ENCODE peak calls at places on chromosomes 1 and 21, in ten cellular contexts. S is HepG2, T is K562, M is right lobe of liver, N is A549, O is body of pancreas, X is IMR-90, D is HCT116, G is heart left ventricle, U is gastrocnemius medialis. R is an unnamed sample.

GRCh38 chr1:17045140-17045539 is 8.7 kb downstream of the SDHB start:
- ATAC-seq in S (no peak), T (no peak), M (peak; percentile 52), N (no peak), O (no peak), X (no peak), D (no peak), G (no peak), U (no peak), R (peak; percentile 63)

GRCh38 chr1:74053407-74053806 is 144.6 kb downstream of the LRRIQ3 start:
- ATAC-seq in S (no peak), T (no peak), M (no peak), N (no peak), O (no peak), X (peak; percentile 57), D (no peak), G (no peak), U (no peak), R (no peak)

GRCh38 chr21:35342440-35342839 is 293.3 kb upstream of the RUNX1 start:
- ATAC-seq in S (no peak), T (no peak), M (no peak), N (no peak), O (no peak), X (no peak), D (no peak), G (no peak), U (no peak), R (no peak)

GRCh38 chr1:226132731-226133503 is 53.6 kb downstream of the ACBD3 start:
- ATAC-seq in S (no peak), T (no peak), M (peak; percentile 10), N (no peak), O (peak; percentile 34), X (no peak), D (no peak), G (no peak), U (no peak), R (no peak)

GRCh38 chr1:159214149-159214760 is 9.6 kb downstream of the ACKR1 start:
- ATAC-seq in S (peak; percentile 83), T (peak; percentile 84), M (peak; percentile 91), N (peak; percentile 90), O (no peak), X (peak; percentile 87), D (peak; percentile 86), G (no peak), U (peak; percentile 54), R (no peak)

GRCh38 chr1:193358419-193358818 is 172.0 kb upstream of the B3GALT2 start:
- ATAC-seq in S (no peak), T (no peak), M (no peak), N (no peak), O (no peak), X (no peak), D (peak; percentile 49), G (no peak), U (no peak), R (no peak)

GRCh38 chr1:158830074-158830677 is 975 bp upstream of the MNDA start:
- ATAC-seq in S (no peak), T (no peak), M (no peak), N (no peak), O (no peak), X (no peak), D (no peak), G (no peak), U (no peak), R (no peak)

GRCh38 chr1:45608475-45609156 is 15.2 kb downstream of the CCDC17 start:
- ATAC-seq in S (no peak), T (no peak), M (peak; percentile 45), N (no peak), O (no peak), X (no peak), D (no peak), G (no peak), U (no peak), R (no peak)

GRCh38 chr1:115364044-115364775 is 26.2 kb upstream of the NGF start:
- ATAC-seq in S (no peak), T (no peak), M (peak; percentile 25), N (no peak), O (no peak), X (peak; percentile 93), D (no peak), G (peak; percentile 39), U (no peak), R (peak; percentile 57)

GRCh38 chr1:66533804-66534745 is at the start of gene SGIP1:
- ATAC-seq in S (no peak), T (peak; percentile 87), M (peak; percentile 63), N (no peak), O (peak; percentile 74), X (peak; percentile 70), D (no peak), G (peak; percentile 84), U (peak; percentile 65), R (peak; percentile 84)

GRCh38 chr1:245512181-245512888 is 357.6 kb downstream of the KIF26B start:
- ATAC-seq in S (no peak), T (no peak), M (no peak), N (no peak), O (no peak), X (no peak), D (no peak), G (no peak), U (no peak), R (no peak)

GRCh38 chr1:18479484-18479883 is 1.2 kb upstream of the KLHDC7A start:
- ATAC-seq in S (no peak), T (no peak), M (no peak), N (no peak), O (no peak), X (no peak), D (no peak), G (no peak), U (no peak), R (no peak)

GRCh38 chr1:216293673-216294072 is 129.6 kb downstream of the USH2A start:
- ATAC-seq in S (no peak), T (no peak), M (no peak), N (no peak), O (no peak), X (peak; percentile 90), D (no peak), G (no peak), U (no peak), R (no peak)

GRCh38 chr1:31588751-31589515 is 12.6 kb downstream of the TINAGL1 start:
- ATAC-seq in S (no peak), T (no peak), M (peak; percentile 37), N (no peak), O (peak; percentile 71), X (no peak), D (peak; percentile 56), G (no peak), U (peak; percentile 20), R (peak; percentile 57)

GRCh38 chr1:41681331-41682136 is 197.1 kb upstream of the EDN2 start:
- ATAC-seq in S (no peak), T (no peak), M (no peak), N (no peak), O (peak; percentile 47), X (no peak), D (no peak), G (peak; percentile 65), U (peak; percentile 73), R (peak; percentile 40)

GRCh38 chr1:96388421-96389310 is 332.9 kb upstream of the PTBP2 start:
- ATAC-seq in S (no peak), T (no peak), M (no peak), N (no peak), O (no peak), X (peak; percentile 99), D (no peak), G (no peak), U (no peak), R (no peak)

GRCh38 chr1:228307218-228308023 is 99.2 kb downstream of the TRIM11 start:
- ATAC-seq in S (no peak), T (no peak), M (no peak), N (no peak), O (no peak), X (no peak), D (no peak), G (no peak), U (no peak), R (no peak)

DNA sequence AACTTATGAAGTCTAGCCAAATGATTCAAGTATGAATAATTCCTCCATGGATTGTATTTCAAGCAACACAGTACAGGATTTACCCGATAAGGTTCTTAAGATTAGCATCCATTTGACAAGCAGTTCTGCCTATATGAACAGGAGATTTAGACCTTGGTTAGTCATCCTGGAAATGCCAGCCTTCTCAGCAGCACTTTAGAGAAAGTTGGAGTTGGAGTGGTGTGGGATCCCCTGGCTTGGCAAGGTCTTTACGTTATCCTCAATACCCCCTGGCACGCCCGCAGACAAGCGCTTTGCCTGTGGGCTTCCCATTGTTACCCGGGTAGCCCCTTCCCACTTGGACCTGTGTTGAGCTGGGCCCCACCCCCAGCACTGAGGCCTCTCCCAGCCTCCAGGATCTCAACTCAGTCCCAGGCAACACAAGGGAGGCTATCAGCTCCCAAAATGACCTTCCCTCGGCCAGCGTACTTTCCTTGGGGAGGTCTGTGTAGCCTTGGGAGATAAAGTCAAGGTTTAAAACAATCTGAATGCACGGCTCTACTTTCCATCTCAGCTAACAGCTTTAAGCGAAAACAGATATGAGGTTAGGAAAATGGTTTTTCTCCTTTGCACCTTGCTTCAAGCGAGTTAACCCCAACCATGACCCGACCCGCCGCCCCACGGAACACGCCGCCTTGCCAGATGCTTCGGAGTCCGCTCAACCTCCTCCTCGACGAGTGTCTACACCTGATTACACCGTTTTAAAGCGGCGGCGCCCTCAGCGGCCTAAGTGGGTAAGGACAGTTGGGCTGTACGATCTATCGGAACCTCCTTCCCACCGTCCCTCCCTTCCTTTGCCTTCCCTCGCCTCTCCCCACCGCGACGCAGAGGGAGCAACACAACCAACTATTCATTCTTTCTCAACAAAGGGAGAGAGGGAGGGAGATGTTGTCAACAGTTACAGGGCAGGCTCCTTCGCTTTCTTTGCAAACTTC is 1.2 kb downstream of the BCAR3 start:
- ATAC-seq in S (peak; percentile 92), T (peak; percentile 94), M (peak; percentile 86), N (peak; percentile 94), O (peak; percentile 84), X (peak; percentile 75), D (peak; percentile 87), G (peak; percentile 89), U (peak; percentile 85), R (peak; percentile 90)
- TF ChIP-seq POLR2A in S (no peak), T (no peak), M (no peak), N (peak; percentile 31), O (peak; percentile 36), X (no peak), D (no peak), G (no peak), U (peak; percentile 29), R (peak; percentile 56)

GRCh38 chr1:81231729-81232038 is 569.0 kb upstream of the ADGRL2 start:
- ATAC-seq in S (no peak), T (no peak), M (no peak), N (no peak), O (no peak), X (no peak), D (no peak), G (no peak), U (no peak), R (no peak)
- TF ChIP-seq POLR2A in S (no peak), T (no peak), M (no peak), N (no peak), O (no peak), X (no peak), D (no peak), G (no peak), U (no peak), R (no peak)

GRCh38 chr1:77796695-77797405 is 17.4 kb downstream of the MIGA1 start:
- ATAC-seq in S (peak; percentile 91), T (peak; percentile 72), M (no peak), N (no peak), O (no peak), X (no peak), D (no peak), G (no peak), U (no peak), R (peak; percentile 51)
- TF ChIP-seq POLR2A in S (no peak), T (no peak), M (no peak), N (no peak), O (no peak), X (no peak), D (no peak), G (no peak), U (no peak), R (no peak)

GRCh38 chr1:26529655-26530539 is at the start of gene RPS6KA1:
- ATAC-seq in S (peak; percentile 62), T (peak; percentile 86), M (peak; percentile 83), N (peak; percentile 71), O (peak; percentile 68), X (peak; percentile 96), D (peak; percentile 74), G (no peak), U (peak; percentile 82), R (peak; percentile 93)
- TF ChIP-seq POLR2A in S (peak; percentile 33), T (no peak), M (peak; percentile 82), N (peak; percentile 48), O (peak; percentile 33), X (no peak), D (peak; percentile 62), G (no peak), U (peak; percentile 37), R (no peak)

R was measured in gastroesophageal sphincter.